ENCODE peak calls at places on chromosomes 7 and 10, in six cellular contexts. K is lower lobe of right lung, D is right cardiac atrium, N is GM12878, E is heart right ventricle, O is tibial nerve. M is an unnamed sample.

GRCh38 chr10:104336829-104337526 is 1.3 kb downstream of the ITPRIP start:
- DNase-seq in K (no peak), D (peak; percentile 29), N (no peak), E (no peak), O (no peak), M (peak; percentile 85)

GRCh38 chr7:11261470-11261869 is 287.8 kb downstream of the PHF14 start:
- DNase-seq in K (no peak), D (no peak), N (no peak), E (no peak), O (no peak), M (no peak)

GRCh38 chr10:47024399-47025252 is 113.4 kb downstream of the PTPN20 start:
- DNase-seq in K (peak; percentile 63), D (peak; percentile 80), N (peak; percentile 16), E (no peak), O (peak; percentile 62), M (peak; percentile 80)

GRCh38 chr7:21923663-21924062 is 22.0 kb downstream of the CDCA7L start:
- DNase-seq in K (no peak), D (no peak), N (no peak), E (peak; percentile 48), O (no peak), M (peak; percentile 68)

GRCh38 chr10:21495002-21495685 is 30.3 kb downstream of the SKIDA1 start:
- DNase-seq in K (no peak), D (peak; percentile 61), N (no peak), E (no peak), O (no peak), M (no peak)

GRCh38 chr7:70098905-70099672 is 500.8 kb downstream of the AUTS2 start:
- DNase-seq in K (no peak), D (no peak), N (no peak), E (no peak), O (no peak), M (peak; percentile 13)

GRCh38 chr7:30503273-30504212 is 1.1 kb downstream of the GGCT start:
- DNase-seq in K (no peak), D (no peak), N (no peak), E (no peak), O (no peak), M (no peak)

GRCh38 chr10:30467939-30468338 is 34.0 kb downstream of the MAP3K8 start:
- DNase-seq in K (no peak), D (no peak), N (no peak), E (no peak), O (no peak), M (no peak)

GRCh38 chr10:132457328-132458070 is 60.5 kb downstream of the PWWP2B start:
- DNase-seq in K (peak; percentile 46), D (peak; percentile 55), N (no peak), E (no peak), O (no peak), M (no peak)

GRCh38 chr7:110065112-110065511 is 1025.8 kb upstream of the LRRN3 start:
- DNase-seq in K (no peak), D (no peak), N (no peak), E (no peak), O (no peak), M (no peak)

GRCh38 chr7:74289660-74290589 is 718 bp downstream of the CLIP2 start:
- DNase-seq in K (peak; percentile 61), D (peak; percentile 82), N (no peak), E (peak; percentile 36), O (no peak), M (no peak)

GRCh38 chr7:124032369-124033092 is at the start of gene TMEM229A:
- DNase-seq in K (peak; percentile 48), D (peak; percentile 74), N (no peak), E (peak; percentile 3), O (no peak), M (peak; percentile 84)

GRCh38 chr7:87398441-87398840 is 53.0 kb downstream of the CROT start:
- DNase-seq in K (no peak), D (no peak), N (no peak), E (no peak), O (no peak), M (peak; percentile 38)

GRCh38 chr7:2214636-2215035 is 18.1 kb downstream of the MAD1L1 start:
- DNase-seq in K (no peak), D (peak; percentile 57), N (no peak), E (no peak), O (no peak), M (no peak)

GRCh38 chr7:22885824-22886255 is 63.2 kb upstream of the TOMM7 start:
- DNase-seq in K (no peak), D (no peak), N (peak; percentile 88), E (no peak), O (no peak), M (no peak)

GRCh38 chr10:103765981-103766380 is 89.4 kb downstream of the SH3PXD2A start:
- DNase-seq in K (no peak), D (peak; percentile 77), N (no peak), E (no peak), O (no peak), M (no peak)

GRCh38 chr10:55410415-55410885 is 609.4 kb upstream of the PCDH15 start:
- DNase-seq in K (no peak), D (peak; percentile 67), N (no peak), E (peak; percentile 80), O (no peak), M (peak; percentile 76)

GRCh38 chr10:124436191-124436638 is 13.6 kb downstream of the NKX1-2 start:
- DNase-seq in K (no peak), D (no peak), N (peak; percentile 47), E (no peak), O (no peak), M (no peak)

GRCh38 chr7:123624527-123625183 is 23.0 kb downstream of the ASB15 start:
- DNase-seq in K (peak; percentile 59), D (peak; percentile 70), N (peak; percentile 25), E (no peak), O (peak; percentile 14), M (no peak)

DNA sequence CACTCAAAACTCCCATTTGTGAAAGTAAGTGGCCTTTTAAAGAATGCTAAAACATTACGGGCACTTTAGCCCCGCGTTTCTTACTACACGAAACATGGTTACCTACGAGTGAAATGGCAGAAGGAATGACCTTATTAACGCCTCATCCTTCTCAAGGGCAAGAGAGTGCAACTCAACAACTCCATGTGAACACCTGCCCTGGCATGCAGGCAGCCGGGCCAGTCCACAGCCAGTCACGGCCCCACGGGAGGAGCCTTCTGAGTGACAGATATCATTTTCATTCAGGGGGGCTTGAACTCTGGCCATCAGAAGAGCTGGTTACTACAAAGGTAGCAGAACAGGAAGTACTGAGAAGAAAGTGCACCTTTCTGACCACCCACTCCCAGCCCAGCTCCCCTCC is 236.1 kb downstream of the PTPRN2 start:
- DNase-seq in K (no peak), D (no peak), N (no peak), E (peak; percentile 0), O (no peak), M (no peak)
- H3K9me3 ChIP-seq in K (peaks cover 7% of the 10 kb centered on the region), D (no peaks in the 10 kb centered on the region), N (no peaks in the 10 kb centered on the region), E (no peaks in the 10 kb centered on the region), O (peaks cover 30% of the 10 kb centered on the region), M (peaks cover 5% of the 10 kb centered on the region)

GRCh38 chr7:130959743-130960207 is 225.8 kb upstream of the KLF14 start:
- DNase-seq in K (no peak), D (no peak), N (no peak), E (no peak), O (no peak), M (peak; percentile 86)

GRCh38 chr7:130960208-130960988 is 226.4 kb upstream of the KLF14 start:
- DNase-seq in K (no peak), D (no peak), N (peak; percentile 73), E (no peak), O (no peak), M (no peak)

GRCh38 chr7:130961128-130961601 is 227.2 kb upstream of the KLF14 start:
- DNase-seq in K (no peak), D (no peak), N (peak; percentile 98), E (no peak), O (no peak), M (peak; percentile 76)

GRCh38 chr7:130963349-130963748 is 229.3 kb upstream of the KLF14 start:
- DNase-seq in K (no peak), D (no peak), N (no peak), E (no peak), O (no peak), M (no peak)

DNA sequence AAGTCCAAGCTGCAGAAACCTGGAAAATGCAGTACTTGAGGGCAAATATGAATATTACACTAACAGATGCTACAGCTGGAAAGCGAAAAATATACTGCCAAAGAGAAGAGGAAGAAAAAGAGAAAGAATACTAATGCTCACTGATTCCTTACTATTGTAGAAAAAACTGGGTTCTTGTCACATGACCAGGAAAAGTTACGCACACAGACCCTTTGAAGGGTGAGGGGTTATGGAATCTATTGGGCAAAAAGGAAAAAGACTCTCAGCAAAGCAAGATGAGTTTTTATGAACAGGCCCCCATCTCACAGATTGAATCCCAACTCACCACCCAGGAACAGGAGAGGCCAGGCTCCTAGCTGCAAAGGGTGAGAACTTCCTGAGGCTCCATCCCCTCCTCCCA is 228.1 kb upstream of the KLF14 start:
- DNase-seq in K (no peak), D (no peak), N (no peak), E (no peak), O (no peak), M (no peak)
- H3K27ac ChIP-seq in K (no peak overlapping the region), D (no peak overlapping the region), N (peak overlapping the region; percentile 75), E (peak overlapping the region; percentile 90), O (peak overlapping the region; percentile 48), M (no peak overlapping the region)

GRCh38 chr7:104980969-104981670 is 32.9 kb upstream of the KMT2E start:
- DNase-seq in K (no peak), D (no peak), N (no peak), E (no peak), O (no peak), M (peak; percentile 81)

GRCh38 chr7:104982308-104982755 is 31.7 kb upstream of the KMT2E start:
- DNase-seq in K (no peak), D (no peak), N (no peak), E (no peak), O (peak; percentile 4), M (peak; percentile 39)

GRCh38 chr7:104982773-104983619 is 31.0 kb upstream of the KMT2E start:
- DNase-seq in K (no peak), D (no peak), N (no peak), E (no peak), O (peak; percentile 4), M (no peak)

GRCh38 chr7:104980440-104980839 is 33.6 kb upstream of the KMT2E start:
- DNase-seq in K (no peak), D (no peak), N (no peak), E (no peak), O (no peak), M (no peak)

DNA sequence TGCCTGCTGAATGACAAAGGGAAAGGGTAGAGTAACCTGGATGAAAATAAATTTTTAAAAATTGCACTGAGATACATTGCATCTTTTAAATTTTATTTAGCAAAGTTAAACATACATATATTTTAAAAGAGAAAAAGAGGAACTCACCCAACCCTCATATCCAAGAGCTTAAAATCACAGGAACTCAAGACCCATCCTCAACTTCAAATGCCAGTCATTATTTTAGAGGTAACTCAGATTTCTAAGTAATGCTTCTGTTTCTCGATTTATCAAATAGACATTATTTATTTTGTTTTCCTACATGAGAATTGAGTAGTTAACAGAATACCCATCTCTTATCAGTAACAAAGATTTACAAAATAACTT is 32.4 kb upstream of the KMT2E start:
- DNase-seq in K (no peak), D (no peak), N (no peak), E (no peak), O (no peak), M (no peak)
- H3K4me3 ChIP-seq in K (no peak overlapping the region), D (no peak overlapping the region), N (no peak overlapping the region), E (no peak overlapping the region), O (no peak overlapping the region), M (peak overlapping the region; percentile 3)

DNA sequence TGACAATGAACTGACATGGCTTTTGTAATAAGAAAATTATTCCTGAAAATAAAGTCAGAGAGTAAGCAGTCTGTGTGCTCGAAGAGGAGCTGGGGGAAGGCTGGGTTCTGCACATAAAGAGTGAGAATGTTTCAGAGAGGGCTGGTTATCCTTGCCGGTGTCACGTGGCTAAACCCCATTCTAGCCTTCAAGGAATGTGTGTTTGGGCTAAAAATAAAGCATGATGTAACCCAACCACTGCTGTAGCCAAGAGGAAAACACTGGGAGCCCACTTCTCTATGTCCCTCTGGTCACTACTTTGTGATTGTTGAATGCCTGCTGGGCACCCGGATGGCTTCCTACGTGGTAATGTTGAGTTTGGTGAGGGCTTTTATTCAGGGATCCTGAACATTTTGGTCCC is 23.5 kb downstream of the WDFY4 start:
- DNase-seq in K (no peak), D (no peak), N (no peak), E (peak; percentile 54), O (no peak), M (peak; percentile 46)
- H3K9me3 ChIP-seq in K (no peaks in the 10 kb centered on the region), D (no peaks in the 10 kb centered on the region), N (no peaks in the 10 kb centered on the region), E (no peaks in the 10 kb centered on the region), O (no peaks in the 10 kb centered on the region), M (no peaks in the 10 kb centered on the region)

M was measured in cardiac muscle cell.